ENCODE peak calls at places on chromosome 5, in seven cellular contexts. N is GM12865, V is stomach, F is dorsolateral prefrontal cortex, J is colonic mucosa, D is fibroblast of the aortic adventitia, K is PC-9. B is an unnamed sample.

GRCh38 chr5:83554686-83555085 is 83.1 kb downstream of the VCAN start:
- DNase-seq in N (no peak), V (no peak), F (no peak), J (no peak), D (no peak), K (no peak), B (no peak)

GRCh38 chr5:55829956-55830355 is 21.2 kb upstream of the IL31RA start:
- DNase-seq in N (peak), V (no peak), F (no peak), J (no peak), D (no peak), K (no peak), B (no peak)

GRCh38 chr5:74679968-74680367 is 5.1 kb upstream of the HEXB start:
- DNase-seq in N (no peak), V (no peak), F (no peak), J (no peak), D (peak), K (no peak), B (no peak)

GRCh38 chr5:669842-670395 is 23.2 kb downstream of the TPPP start:
- DNase-seq in N (no peak), V (no peak), F (no peak), J (no peak), D (no peak), K (no peak), B (no peak)

GRCh38 chr5:55469838-55470237 is 64.9 kb downstream of the PLPP1 start:
- DNase-seq in N (no peak), V (no peak), F (no peak), J (no peak), D (no peak), K (no peak), B (no peak)

GRCh38 chr5:43573058-43573457 is 16.2 kb upstream of the PAIP1 start:
- DNase-seq in N (no peak), V (no peak), F (no peak), J (no peak), D (peak), K (no peak), B (peak)

GRCh38 chr5:39319395-39319794 is 44.9 kb downstream of the C9 start:
- DNase-seq in N (no peak), V (no peak), F (no peak), J (no peak), D (no peak), K (no peak), B (no peak)

GRCh38 chr5:114146398-114146797 is 215.5 kb upstream of the KCNN2 start:
- DNase-seq in N (no peak), V (no peak), F (no peak), J (no peak), D (no peak), K (no peak), B (no peak)

GRCh38 chr5:11904270-11904906 is at the start of gene CTNND2:
- DNase-seq in N (no peak), V (no peak), F (peak), J (no peak), D (no peak), K (no peak), B (no peak)

GRCh38 chr5:140114341-140115185 is 654 bp downstream of the PURA start:
- DNase-seq in N (peak), V (peak), F (peak), J (peak), D (peak), K (peak), B (peak)

GRCh38 chr5:16791036-16791705 is 144.9 kb downstream of the MYO10 start:
- DNase-seq in N (peak), V (no peak), F (no peak), J (peak), D (peak), K (peak), B (peak)

GRCh38 chr5:132460835-132461230 is 29.7 kb downstream of the IRF1 start:
- DNase-seq in N (no peak), V (no peak), F (no peak), J (no peak), D (no peak), K (no peak), B (no peak)

GRCh38 chr5:8714197-8714596 is 831.7 kb downstream of the SEMA5A start:
- DNase-seq in N (no peak), V (no peak), F (no peak), J (no peak), D (no peak), K (no peak), B (no peak)

GRCh38 chr5:139651502-139651862 is 3.3 kb downstream of the CXXC5 start:
- DNase-seq in N (peak), V (no peak), F (no peak), J (no peak), D (no peak), K (no peak), B (no peak)

GRCh38 chr5:127550652-127551409 is 33.4 kb downstream of the PRRC1 start:
- DNase-seq in N (no peak), V (no peak), F (no peak), J (no peak), D (peak), K (no peak), B (peak)

GRCh38 chr5:175842947-175843793 is 28.2 kb upstream of the CPLX2 start:
- DNase-seq in N (no peak), V (no peak), F (no peak), J (no peak), D (peak), K (peak), B (peak)

GRCh38 chr5:147332643-147333042 is 97.8 kb downstream of the STK32A start:
- DNase-seq in N (no peak), V (no peak), F (no peak), J (no peak), D (no peak), K (no peak), B (no peak)

GRCh38 chr5:60517094-60517694 is 182.8 kb downstream of the DEPDC1B start:
- DNase-seq in N (no peak), V (no peak), F (no peak), J (no peak), D (no peak), K (no peak), B (no peak)

GRCh38 chr5:27472000-27472763 is 433.8 kb upstream of the CDH9 start:
- DNase-seq in N (peak), V (no peak), F (no peak), J (no peak), D (peak), K (peak), B (peak)

GRCh38 chr5:53399921-53400697 is 80.3 kb upstream of the FST start:
- DNase-seq in N (no peak), V (no peak), F (no peak), J (no peak), D (no peak), K (no peak), B (peak)

GRCh38 chr5:29114331-29114768 is 2076.0 kb upstream of the CDH9 start:
- DNase-seq in N (no peak), V (no peak), F (no peak), J (no peak), D (no peak), K (peak), B (no peak)

GRCh38 chr5:171205375-171205774 is 103.7 kb upstream of the TLX3 start:
- DNase-seq in N (no peak), V (no peak), F (no peak), J (no peak), D (no peak), K (no peak), B (no peak)

GRCh38 chr5:14741721-14742426 is 77.4 kb downstream of the OTULIN start:
- DNase-seq in N (no peak), V (no peak), F (no peak), J (no peak), D (no peak), K (no peak), B (no peak)

GRCh38 chr5:174195517-174195916 is 150.0 kb downstream of the NSG2 start:
- DNase-seq in N (no peak), V (no peak), F (no peak), J (no peak), D (no peak), K (no peak), B (no peak)

GRCh38 chr5:157290981-157291711 is 25.2 kb downstream of the CYFIP2 start:
- DNase-seq in N (peak), V (peak), F (no peak), J (peak), D (no peak), K (no peak), B (no peak)

GRCh38 chr5:4639959-4640358 is 500.2 kb upstream of the ADAMTS16 start:
- DNase-seq in N (no peak), V (no peak), F (no peak), J (no peak), D (no peak), K (no peak), B (no peak)

GRCh38 chr5:154467655-154468354 is 10.2 kb downstream of the HAND1 start:
- DNase-seq in N (peak), V (peak), F (peak), J (peak), D (peak), K (peak), B (peak)

GRCh38 chr5:14436801-14437542 is 144.6 kb upstream of the OTULINL start:
- DNase-seq in N (no peak), V (no peak), F (no peak), J (no peak), D (no peak), K (no peak), B (no peak)

GRCh38 chr5:180974612-180975315 is 13.9 kb upstream of the BTNL3 start:
- DNase-seq in N (no peak), V (no peak), F (no peak), J (no peak), D (no peak), K (no peak), B (no peak)

GRCh38 chr5:12615141-12615820 is 711.0 kb upstream of the CTNND2 start:
- DNase-seq in N (no peak), V (no peak), F (no peak), J (no peak), D (no peak), K (no peak), B (no peak)

GRCh38 chr5:88256872-88257271 is 11.8 kb downstream of the TMEM161B start:
- DNase-seq in N (no peak), V (no peak), F (no peak), J (no peak), D (no peak), K (no peak), B (no peak)

GRCh38 chr5:132224721-132225120 is 2.9 kb downstream of the P4HA2 start:
- DNase-seq in N (no peak), V (no peak), F (no peak), J (no peak), D (no peak), K (no peak), B (peak)

GRCh38 chr5:155044591-155044990 is 31.0 kb downstream of the KIF4B start:
- DNase-seq in N (no peak), V (no peak), F (no peak), J (no peak), D (no peak), K (no peak), B (no peak)

GRCh38 chr5:179601871-179602625 is 21.4 kb downstream of the HNRNPH1 start:
- DNase-seq in N (no peak), V (no peak), F (no peak), J (no peak), D (no peak), K (no peak), B (no peak)
- TF ChIP-seq CTCF in N (no peak), V (no peak), F (no peak), J (no peak), D (no peak), K (no peak), B (no peak)

DNA sequence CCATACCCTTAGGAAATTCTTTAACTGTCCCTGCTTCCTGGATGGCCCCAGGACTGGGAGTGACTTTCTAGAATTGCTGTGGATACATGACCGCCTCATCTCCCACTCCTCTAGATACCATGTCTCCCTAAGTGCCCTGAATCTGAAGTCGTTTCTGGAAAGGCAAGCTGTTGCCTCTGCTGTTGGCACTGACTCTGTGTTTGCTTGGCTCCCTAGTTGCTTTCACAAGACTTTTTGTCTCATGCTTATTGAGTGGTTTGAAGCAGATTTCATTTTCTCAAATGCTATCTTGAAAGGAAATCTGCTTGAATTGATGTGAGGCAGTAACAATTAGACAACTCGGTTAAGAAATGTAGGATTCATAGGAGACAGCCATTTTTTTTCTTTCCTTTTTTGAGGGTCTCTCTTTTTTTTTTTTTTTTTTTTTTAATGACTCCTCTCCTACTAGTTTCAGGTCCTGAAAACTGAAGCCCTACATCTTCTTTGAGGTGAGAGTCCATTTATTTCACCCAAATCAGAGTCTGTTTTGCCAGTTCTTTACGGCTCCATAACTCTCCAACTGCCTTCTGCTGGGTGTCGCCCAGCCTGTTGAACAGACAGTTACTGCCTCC is 65.9 kb downstream of the PRDM6 start:
- DNase-seq in N (no peak), V (no peak), F (no peak), J (no peak), D (peak), K (no peak), B (no peak)
- H3K4me3 ChIP-seq in N (no peak), V (no peak), F (no peak), J (no peak), D (no peak), K (no peak), B (no peak)

DNA sequence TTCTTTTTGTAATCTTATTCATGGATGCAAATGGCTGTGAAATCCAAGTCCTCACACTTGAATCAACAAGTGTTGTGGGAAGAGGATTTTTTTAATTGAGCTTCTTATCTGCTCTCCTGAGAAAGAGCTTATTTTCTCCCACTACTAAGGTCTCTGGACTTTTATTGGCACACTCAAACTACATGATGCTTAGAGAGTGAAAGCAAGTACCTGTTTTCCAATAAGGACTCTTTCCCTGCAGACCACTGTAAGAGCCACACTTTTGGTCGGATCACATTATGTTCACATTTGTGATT is 546.4 kb upstream of the ARRDC3 start:
- DNase-seq in N (no peak), V (no peak), F (no peak), J (no peak), D (no peak), K (no peak), B (no peak)
- TF ChIP-seq CTCF in N (no peak), V (no peak), F (no peak), J (no peak), D (no peak), K (peak), B (no peak)

DNA sequence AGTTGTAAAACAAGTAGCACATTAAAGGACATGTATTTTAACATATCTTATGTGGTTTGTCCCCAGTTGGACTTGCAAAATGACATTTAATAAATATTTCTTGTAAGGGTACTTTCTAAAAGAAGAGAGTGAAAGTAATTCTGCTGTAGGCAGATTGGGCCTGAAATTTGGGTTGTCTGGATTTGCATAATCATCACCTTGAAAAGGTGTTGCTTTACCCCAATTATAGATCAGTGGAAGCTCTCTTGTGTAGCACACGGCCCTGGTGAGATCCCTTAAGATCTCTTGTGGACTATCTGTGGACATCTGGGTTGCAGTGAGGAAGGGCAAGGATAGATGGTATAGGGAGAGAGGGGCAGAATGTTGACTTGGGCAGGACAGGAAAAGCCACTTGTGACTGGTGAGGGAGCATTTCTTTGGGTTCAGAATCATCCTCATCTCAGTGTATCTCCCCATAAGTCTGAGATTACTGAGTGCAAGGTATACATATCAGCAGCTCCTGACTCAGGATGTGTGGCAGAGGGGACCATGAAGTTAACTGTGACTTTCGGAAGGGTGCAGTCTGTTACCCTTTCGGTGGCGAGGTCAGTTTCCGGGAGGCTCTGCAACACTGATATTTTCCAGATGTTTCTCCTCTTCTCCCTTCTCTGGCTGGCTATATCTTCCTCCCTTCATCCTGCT is 2.0 kb upstream of the TNFAIP8 start:
- DNase-seq in N (peak), V (no peak), F (no peak), J (no peak), D (no peak), K (no peak), B (no peak)
- H3K4me3 ChIP-seq in N (peak), V (no peak), F (no peak), J (no peak), D (no peak), K (no peak), B (no peak)

DNA sequence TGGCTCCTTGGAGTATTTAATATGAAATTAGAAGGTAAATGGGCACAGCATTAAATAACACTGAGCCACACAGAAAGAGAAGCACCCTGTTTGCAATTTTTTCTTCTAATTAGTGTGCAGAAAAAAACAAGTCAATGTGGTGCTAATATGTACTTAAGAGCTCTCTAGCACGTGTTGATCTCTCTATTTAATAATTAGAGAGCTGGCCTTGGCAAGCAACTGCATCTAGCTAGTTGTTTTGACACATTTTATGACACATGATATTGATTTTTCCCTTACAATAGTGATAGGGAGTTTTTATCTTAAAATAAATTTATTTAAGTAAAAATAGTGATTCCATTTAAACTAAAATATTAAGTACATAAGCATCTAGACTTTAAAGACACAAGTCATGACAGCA is 54.5 kb upstream of the NUDT12 start:
- DNase-seq in N (no peak), V (no peak), F (no peak), J (no peak), D (no peak), K (no peak), B (no peak)
- TF ChIP-seq CTCF in N (no peak), V (no peak), F (no peak), J (no peak), D (no peak), K (no peak), B (no peak)

GRCh38 chr5:169301386-169301930 is 519 bp upstream of the SLIT3 start:
- DNase-seq in N (no peak), V (no peak), F (no peak), J (no peak), D (peak), K (no peak), B (peak)
- H3K4me3 ChIP-seq in N (no peak), V (peak), F (peak), J (no peak), D (peak), K (no peak), B (peak)

DNA sequence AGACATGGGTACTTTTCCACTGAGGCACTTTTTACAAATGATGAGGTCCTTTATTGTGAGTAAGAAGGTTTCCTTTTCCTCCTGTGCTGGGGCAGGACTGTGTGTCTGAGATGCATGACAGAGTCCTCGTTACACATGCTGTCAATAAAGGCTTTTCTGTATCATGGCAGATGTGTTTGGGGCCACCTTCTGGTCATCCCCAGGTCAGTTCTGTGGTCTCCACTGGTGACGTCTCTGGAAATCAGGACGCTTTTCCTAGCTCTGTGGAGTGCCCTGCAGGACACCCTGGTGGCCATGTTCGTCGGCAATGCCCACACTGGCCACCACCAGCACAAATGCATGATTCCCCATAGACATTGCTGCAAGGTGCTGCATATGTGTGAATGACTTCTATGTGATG is 2.8 kb downstream of the CMBL start:
- DNase-seq in N (no peak), V (no peak), F (no peak), J (no peak), D (no peak), K (no peak), B (no peak)
- TF ChIP-seq CTCF in N (no peak), V (no peak), F (no peak), J (no peak), D (no peak), K (no peak), B (no peak)

GRCh38 chr5:73447234-73448071 is 1.1 kb downstream of the FOXD1 start:
- DNase-seq in N (peak), V (no peak), F (no peak), J (peak), D (peak), K (peak), B (peak)
- H3K4me3 ChIP-seq in N (peak), V (peak), F (peak), J (no peak), D (peak), K (peak), B (peak)

B was measured in AG10803.